ENCODE peak calls at places on chromosomes 2 and 18, in ten cellular contexts. F is K562, L is fibroblast of the aortic adventitia, V is thoracic aorta, X is psoas muscle, D is left ventricle myocardium inferior, J is mucosa of descending colon, P is Caco-2, W is GM23248, R is thyroid gland. B is an unnamed sample.

GRCh38 chr2:197706839-197707207 is 1.7 kb downstream of the MARS2 start:
- DNase-seq in F (no peak), L (no peak), V (no peak), X (no peak), D (no peak), J (peak; percentile 6), P (no peak), W (no peak), R (no peak), B (no peak)

GRCh38 chr2:118635891-118636290 is 211.6 kb downstream of the EN1 start:
- DNase-seq in F (no peak), L (no peak), V (no peak), X (no peak), D (no peak), J (no peak), P (no peak), W (no peak), R (no peak), B (no peak)

GRCh38 chr18:61589724-61590065 is 256.5 kb downstream of the CDH20 start:
- DNase-seq in F (no peak), L (peak; percentile 80), V (no peak), X (no peak), D (no peak), J (no peak), P (no peak), W (peak; percentile 56), R (no peak), B (no peak)

GRCh38 chr18:10687161-10687925 is 161.5 kb downstream of the NAPG start:
- DNase-seq in F (no peak), L (no peak), V (no peak), X (no peak), D (no peak), J (no peak), P (no peak), W (no peak), R (no peak), B (no peak)

GRCh38 chr2:224688996-224689395 is 27.2 kb downstream of the CCDC195 start:
- DNase-seq in F (no peak), L (no peak), V (no peak), X (no peak), D (no peak), J (no peak), P (no peak), W (no peak), R (no peak), B (no peak)

GRCh38 chr2:45169339-45170190 is 160.3 kb upstream of the SIX2 start:
- DNase-seq in F (no peak), L (no peak), V (no peak), X (peak; percentile 62), D (no peak), J (no peak), P (no peak), W (peak; percentile 58), R (peak; percentile 27), B (no peak)

GRCh38 chr2:240326246-240326645 is 109.2 kb upstream of the GPC1 start:
- DNase-seq in F (no peak), L (no peak), V (no peak), X (no peak), D (no peak), J (no peak), P (no peak), W (peak; percentile 29), R (no peak), B (peak; percentile 87)

GRCh38 chr2:102771114-102771513 is 9.3 kb downstream of the TMEM182 start:
- DNase-seq in F (no peak), L (no peak), V (no peak), X (no peak), D (no peak), J (no peak), P (no peak), W (no peak), R (no peak), B (no peak)

GRCh38 chr2:58739033-58739432 is 497.9 kb upstream of the FANCL start:
- DNase-seq in F (no peak), L (no peak), V (no peak), X (no peak), D (no peak), J (no peak), P (no peak), W (peak; percentile 18), R (no peak), B (no peak)

GRCh38 chr2:189347540-189347939 is 93.7 kb upstream of the WDR75 start:
- DNase-seq in F (peak; percentile 65), L (peak; percentile 97), V (no peak), X (no peak), D (no peak), J (peak; percentile 30), P (peak; percentile 62), W (peak; percentile 96), R (peak; percentile 49), B (peak; percentile 70)

GRCh38 chr2:38370664-38371063 is 6.4 kb downstream of the ATL2 start:
- DNase-seq in F (no peak), L (no peak), V (no peak), X (no peak), D (no peak), J (no peak), P (no peak), W (no peak), R (no peak), B (no peak)

GRCh38 chr2:73856214-73856613 is 27.5 kb downstream of the STAMBP start:
- DNase-seq in F (no peak), L (peak; percentile 65), V (no peak), X (no peak), D (no peak), J (no peak), P (no peak), W (peak; percentile 91), R (no peak), B (no peak)

GRCh38 chr2:71700880-71701397 is 247.6 kb downstream of the DYSF start:
- DNase-seq in F (no peak), L (peak; percentile 28), V (peak; percentile 57), X (peak; percentile 94), D (peak; percentile 84), J (no peak), P (peak; percentile 18), W (peak; percentile 80), R (peak; percentile 91), B (no peak)

GRCh38 chr2:10617241-10617640 is 72.5 kb downstream of the NOL10 start:
- DNase-seq in F (no peak), L (no peak), V (no peak), X (no peak), D (no peak), J (no peak), P (no peak), W (no peak), R (peak; percentile 34), B (no peak)

DNA sequence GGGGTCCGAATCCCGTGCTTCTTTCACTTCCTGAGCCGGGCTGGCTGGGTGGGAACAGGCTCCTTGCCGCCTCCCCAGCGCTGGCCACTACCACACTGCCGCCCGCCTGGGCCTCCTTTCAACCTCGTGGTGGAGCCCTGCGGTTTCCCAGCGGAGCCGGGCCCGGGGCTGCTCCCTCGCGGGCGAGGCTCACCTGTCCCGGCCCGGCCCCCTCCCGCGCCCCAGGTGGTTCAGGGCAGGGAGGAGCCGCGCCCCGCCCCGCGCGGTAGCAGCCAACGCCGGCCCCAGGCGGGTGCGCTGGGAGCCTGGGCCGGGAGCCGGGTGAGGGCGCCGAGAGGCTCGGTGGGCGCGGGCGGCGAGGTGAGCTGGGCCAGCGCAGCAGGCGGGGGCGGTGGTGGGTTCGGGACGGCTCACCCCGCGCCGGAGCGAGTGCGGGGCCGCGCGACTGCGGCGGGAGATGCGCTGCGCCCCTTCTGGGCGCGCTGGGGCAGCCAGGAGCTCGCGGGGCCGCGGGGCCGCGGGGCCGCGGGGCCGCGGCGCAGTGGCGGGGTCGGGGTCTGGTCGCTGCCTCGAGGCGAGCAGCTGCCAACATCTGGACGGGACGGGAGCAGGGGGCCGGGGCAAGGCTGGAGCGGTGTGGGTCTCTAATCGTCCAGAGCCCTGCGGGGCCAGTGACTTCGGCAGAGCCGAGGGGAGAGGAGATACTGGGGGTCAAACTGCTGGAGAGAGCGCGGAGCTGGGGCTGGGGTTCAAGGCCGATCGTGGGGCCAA is at the start of gene LYPD6B:
- DNase-seq in F (no peak), L (no peak), V (no peak), X (no peak), D (no peak), J (peak; percentile 66), P (peak; percentile 83), W (peak; percentile 38), R (peak; percentile 36), B (no peak)
- H3K4me3 ChIP-seq in F (no peak within 1 kb of the TSS), L (no peak within 1 kb of the TSS), V (peak within 1 kb of the TSS; percentile 49), X (no peak within 1 kb of the TSS), D (peak within 1 kb of the TSS; percentile 48), J (peak within 1 kb of the TSS; percentile 11), P (peak within 1 kb of the TSS; percentile 86), W (peak within 1 kb of the TSS; percentile 59), R (no peak within 1 kb of the TSS), B (peak within 1 kb of the TSS; percentile 72)

GRCh38 chr2:159737917-159738296 is 25.6 kb downstream of the MARCHF7 start:
- DNase-seq in F (no peak), L (no peak), V (no peak), X (no peak), D (peak; percentile 33), J (no peak), P (no peak), W (no peak), R (no peak), B (no peak)
- H3K4me3 ChIP-seq in F (no peak overlapping the region), L (no peak overlapping the region), V (no peak overlapping the region), X (no peak overlapping the region), D (no peak overlapping the region), J (no peak overlapping the region), P (no peak overlapping the region), W (no peak overlapping the region), R (no peak overlapping the region), B (no peak overlapping the region)

DNA sequence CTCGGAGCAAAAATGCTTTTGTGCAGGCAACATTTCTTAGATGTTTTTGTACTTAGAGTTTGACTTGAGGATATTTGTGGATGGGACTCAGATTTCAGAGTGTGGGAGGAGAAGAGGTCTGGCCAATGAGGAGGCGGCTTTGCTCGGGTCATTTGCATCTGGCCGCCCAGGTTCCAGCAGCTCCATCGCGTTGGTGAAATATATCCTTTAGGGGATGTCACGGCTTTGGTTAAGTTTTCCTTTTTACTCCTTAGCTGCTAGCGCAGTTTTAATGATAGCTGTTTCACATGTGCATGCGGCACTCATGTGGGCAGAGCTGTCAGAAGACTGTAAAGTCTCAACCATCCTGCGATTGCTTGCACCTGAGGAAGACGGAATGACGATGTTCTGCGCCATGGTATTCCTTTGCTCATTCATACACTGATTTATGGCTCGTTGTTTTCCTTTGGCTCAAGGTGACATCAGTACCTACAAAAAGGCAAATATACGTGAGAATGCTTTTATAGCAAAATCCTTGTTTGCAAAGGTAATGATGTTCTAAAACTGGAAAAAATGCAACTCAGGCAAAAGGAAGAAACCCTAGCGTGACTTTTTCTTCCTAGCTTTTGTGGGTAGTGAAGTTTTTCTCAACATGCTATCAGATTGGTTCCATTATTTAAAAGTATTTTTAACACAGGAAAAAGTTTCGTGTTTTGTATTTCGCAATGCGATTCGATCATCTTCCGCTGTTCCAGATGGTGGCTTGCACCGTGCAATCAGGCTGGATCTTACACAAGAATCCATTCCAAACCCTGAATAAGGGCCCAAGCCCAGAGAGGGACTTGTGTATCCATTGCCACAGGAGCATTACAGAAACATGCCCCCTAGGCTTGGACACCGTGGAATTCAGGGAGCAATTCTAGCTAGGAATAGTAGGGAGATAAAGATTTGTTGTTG is 70.5 kb upstream of the ZNF516 start:
- DNase-seq in F (peak; percentile 47), L (peak; percentile 97), V (peak; percentile 34), X (peak; percentile 79), D (peak; percentile 67), J (peak; percentile 55), P (peak; percentile 65), W (peak; percentile 96), R (peak; percentile 84), B (peak; percentile 91)
- H3K4me3 ChIP-seq in F (no peak overlapping the region), L (peak overlapping the region; percentile 67), V (peak overlapping the region; percentile 66), X (peak overlapping the region; percentile 56), D (peak overlapping the region; percentile 52), J (no peak overlapping the region), P (peak overlapping the region; percentile 7), W (peak overlapping the region; percentile 76), R (no peak overlapping the region), B (peak overlapping the region; percentile 26)

GRCh38 chr18:63465059-63465458 is 11.7 kb upstream of the SERPINB5 start:
- DNase-seq in F (no peak), L (no peak), V (no peak), X (no peak), D (no peak), J (no peak), P (no peak), W (no peak), R (no peak), B (no peak)
- H3K4me3 ChIP-seq in F (no peak overlapping the region), L (no peak overlapping the region), V (no peak overlapping the region), X (no peak overlapping the region), D (no peak overlapping the region), J (no peak overlapping the region), P (no peak overlapping the region), W (no peak overlapping the region), R (no peak overlapping the region), B (no peak overlapping the region)

B was measured in retinal pigment epithelial cell.